ENCODE peak calls at places on chromosomes 16 and 17, in six cellular contexts. M is SHP77, O is A549, D is NCI-H2171 treated with DMSO at 0.1 percent for 48 hours, I is LoVo, X is astrocyte of the spinal cord. K is an unnamed sample.

GRCh38 chr16:87581867-87582220 is 20.5 kb upstream of the JPH3 start:
- DNase-seq in I (peak; percentile 67), O (peak; percentile 90), M (no peak), D (no peak), X (peak; percentile 96), K (no peak)

GRCh38 chr16:27699540-27699939 is 149.6 kb downstream of the KATNIP start:
- DNase-seq in X (no peak), O (no peak), I (no peak), D (no peak), M (no peak), K (no peak)

GRCh38 chr17:44122825-44123355 is 551 bp downstream of the HDAC5 start:
- DNase-seq in X (no peak), M (no peak), I (no peak), O (no peak), D (peak; percentile 24), K (no peak)

GRCh38 chr16:57994778-57995177 is 5.7 kb downstream of the ZNF319 start:
- DNase-seq in I (peak; percentile 12), M (no peak), O (peak; percentile 77), D (no peak), X (peak; percentile 33), K (peak; percentile 42)

GRCh38 chr17:78356163-78356713 is 3.6 kb downstream of the SOCS3 start:
- DNase-seq in M (no peak), O (peak; percentile 87), D (no peak), I (no peak), X (peak; percentile 90), K (no peak)

GRCh38 chr17:77454560-77455095 is 313.9 kb downstream of the SEC14L1 start:
- DNase-seq in D (no peak), M (no peak), O (no peak), I (no peak), X (no peak), K (no peak)

GRCh38 chr17:53454337-53454736 is 368.4 kb upstream of the KIF2B start:
- DNase-seq in M (no peak), O (no peak), D (no peak), X (no peak), I (no peak), K (no peak)

GRCh38 chr16:70579648-70580630 is 56.3 kb downstream of the SF3B3 start:
- DNase-seq in M (no peak), O (no peak), I (no peak), X (no peak), D (no peak), K (no peak)

GRCh38 chr17:27657620-27658019 is 26.6 kb downstream of the LGALS9 start:
- DNase-seq in O (peak; percentile 31), I (no peak), X (no peak), M (no peak), D (no peak), K (no peak)

GRCh38 chr17:77886387-77886728 is 72.1 kb upstream of the TNRC6C start:
- DNase-seq in I (peak; percentile 34), X (no peak), M (peak; percentile 74), D (no peak), O (peak; percentile 33), K (no peak)

GRCh38 chr17:82985973-82986372 is 93.4 kb upstream of the METRNL start:
- DNase-seq in I (no peak), D (no peak), O (no peak), X (peak; percentile 52), M (no peak), K (no peak)

GRCh38 chr17:6507535-6507934 is 48.8 kb downstream of the PITPNM3 start:
- DNase-seq in X (peak; percentile 58), I (peak; percentile 82), O (peak; percentile 71), D (no peak), M (no peak), K (no peak)

GRCh38 chr17:76709077-76709950 is 1.5 kb downstream of the MXRA7 start:
- DNase-seq in D (no peak), X (peak; percentile 99), O (peak; percentile 29), M (peak; percentile 42), I (no peak), K (peak; percentile 32)

GRCh38 chr17:49079840-49080663 is 52.5 kb upstream of the B4GALNT2 start:
- DNase-seq in X (no peak), D (no peak), I (no peak), M (no peak), O (no peak), K (no peak)

GRCh38 chr16:17983114-17983513 is 353.4 kb downstream of the NPIPA8 start:
- DNase-seq in X (no peak), M (no peak), I (no peak), O (no peak), D (no peak), K (no peak)

GRCh38 chr17:70767102-70767701 is 597.9 kb downstream of the KCNJ2 start:
- DNase-seq in D (peak; percentile 63), O (peak; percentile 43), M (no peak), X (peak; percentile 59), I (peak; percentile 22), K (no peak)

GRCh38 chr16:81610144-81610842 is 165.7 kb downstream of the CMIP start:
- DNase-seq in D (no peak), X (peak; percentile 83), O (no peak), M (no peak), I (no peak), K (no peak)

GRCh38 chr17:34314279-34314678 is 5.0 kb upstream of the CCL8 start:
- DNase-seq in D (no peak), I (no peak), M (no peak), O (no peak), X (no peak), K (no peak)

GRCh38 chr16:71882505-71883192 is 1.3 kb downstream of the ZNF821 start:
- DNase-seq in M (peak; percentile 38), X (peak; percentile 79), I (peak; percentile 77), D (peak; percentile 78), O (peak; percentile 83), K (peak; percentile 56)

GRCh38 chr16:85812031-85812807 is 12.7 kb downstream of the COX4I1 start:
- DNase-seq in O (no peak), D (no peak), M (no peak), X (no peak), I (no peak), K (no peak)

GRCh38 chr17:29112780-29113295 is 67.4 kb downstream of the MYO18A start:
- DNase-seq in O (no peak), I (no peak), M (no peak), X (peak; percentile 71), D (peak; percentile 73), K (peak; percentile 56)

GRCh38 chr17:73068322-73069153 is 23.9 kb downstream of the SLC39A11 start:
- DNase-seq in I (no peak), D (no peak), O (peak; percentile 42), M (no peak), X (peak; percentile 86), K (no peak)

GRCh38 chr16:68740628-68741346 is 3.7 kb downstream of the CDH1 start:
- DNase-seq in M (no peak), I (no peak), X (no peak), D (no peak), O (no peak), K (no peak)